ENCODE peak calls at places on chromosomes 1 and 21, in seven cellular contexts. K is colonic mucosa, N is bronchial epithelial cell, F is AG09319, E is WTC11, H is cardiac muscle cell, W is endothelial cell. D is an unnamed sample.

GRCh38 chr1:155174334-155175280 is 958 bp downstream of the TRIM46 start:
- DNase-seq in F (no peak), N (no peak), H (no peak), E (peak), W (peak), K (peak), D (no peak)

GRCh38 chr1:54474500-54475235 is 68.5 kb upstream of the SSBP3 start:
- DNase-seq in E (peak), F (no peak), W (no peak), H (peak), N (no peak), K (peak), D (no peak)

GRCh38 chr1:57222307-57222706 is 201.6 kb downstream of the DAB1 start:
- DNase-seq in E (no peak), K (no peak), N (no peak), F (no peak), H (no peak), W (no peak), D (no peak)

GRCh38 chr1:36731226-36732037 is 248.7 kb upstream of the CSF3R start:
- DNase-seq in N (no peak), K (no peak), W (no peak), H (no peak), F (no peak), E (peak), D (no peak)

GRCh38 chr1:67773462-67773861 is 59.8 kb downstream of the GNG12 start:
- DNase-seq in W (no peak), H (no peak), E (no peak), K (no peak), N (peak), F (no peak), D (no peak)

GRCh38 chr1:108590436-108590835 is 30.5 kb downstream of the EEIG2 start:
- DNase-seq in F (no peak), K (no peak), W (no peak), N (no peak), E (no peak), H (no peak), D (no peak)

GRCh38 chr1:116871772-116872146 is 38.0 kb upstream of the PTGFRN start:
- DNase-seq in H (no peak), F (no peak), N (no peak), K (no peak), W (no peak), E (no peak), D (no peak)

GRCh38 chr21:45555557-45556301 is 13.5 kb upstream of the SLC19A1 start:
- DNase-seq in E (peak), H (peak), F (peak), N (peak), W (peak), K (peak), D (peak)

GRCh38 chr1:20078166-20078565 is 8.2 kb downstream of the PLA2G5 start:
- DNase-seq in W (no peak), F (no peak), H (no peak), N (no peak), K (no peak), E (no peak), D (no peak)

GRCh38 chr1:235106457-235106856 is 22.2 kb downstream of the TOMM20 start:
- DNase-seq in W (no peak), K (no peak), H (no peak), E (no peak), N (no peak), F (no peak), D (no peak)

GRCh38 chr1:215260711-215261110 is 178.2 kb downstream of the KCNK2 start:
- DNase-seq in K (no peak), F (no peak), H (no peak), E (no peak), W (no peak), N (no peak), D (no peak)

GRCh38 chr21:40635336-40635735 is 211.6 kb downstream of the DSCAM start:
- DNase-seq in N (no peak), K (no peak), W (no peak), H (no peak), E (no peak), F (no peak), D (no peak)

GRCh38 chr1:231337472-231338269 is at the start of gene EXOC8:
- DNase-seq in K (peak), W (peak), F (peak), H (peak), N (peak), E (peak), D (peak)

GRCh38 chr1:168725060-168725459 is 3.9 kb downstream of the DPT start:
- DNase-seq in H (no peak), E (no peak), W (no peak), N (no peak), K (no peak), F (no peak), D (no peak)

GRCh38 chr1:11174271-11174942 is 14.7 kb upstream of the ANGPTL7 start:
- DNase-seq in H (no peak), E (no peak), F (no peak), K (no peak), N (no peak), W (no peak), D (no peak)

GRCh38 chr21:40386301-40386911 is 460.6 kb downstream of the DSCAM start:
- DNase-seq in K (peak), H (peak), E (peak), W (peak), F (no peak), N (peak), D (no peak)

GRCh38 chr21:25280061-25280460 is 327.2 kb downstream of the MRPL39 start:
- DNase-seq in N (no peak), F (no peak), W (no peak), E (no peak), H (no peak), K (no peak), D (no peak)

GRCh38 chr1:230090194-230090711 is 23.2 kb downstream of the GALNT2 start:
- DNase-seq in N (peak), K (no peak), W (no peak), E (no peak), F (no peak), H (no peak), D (peak)

GRCh38 chr1:230095938-230096337 is 28.9 kb downstream of the GALNT2 start:
- DNase-seq in N (no peak), K (no peak), W (no peak), H (no peak), E (no peak), F (no peak), D (no peak)

GRCh38 chr1:230087722-230088115 is 20.7 kb downstream of the GALNT2 start:
- DNase-seq in H (no peak), W (no peak), K (no peak), F (no peak), N (no peak), E (no peak), D (no peak)

GRCh38 chr1:230094746-230095145 is 27.7 kb downstream of the GALNT2 start:
- DNase-seq in H (no peak), E (no peak), F (no peak), K (no peak), W (no peak), N (no peak), D (no peak)

GRCh38 chr1:230091473-230092231 is 24.6 kb downstream of the GALNT2 start:
- DNase-seq in H (no peak), N (peak), F (no peak), E (no peak), K (no peak), W (no peak), D (no peak)
- TF ChIP-seq CTCF in H (no peak), N (peak), F (no peak), E (no peak), K (no peak), W (no peak), D (peak)

GRCh38 chr1:24744911-24745710 is at the start of gene CLIC4:
- DNase-seq in H (peak), E (peak), N (peak), K (peak), W (peak), F (peak), D (peak)
- TF ChIP-seq CTCF in H (peak), E (no peak), N (peak), K (no peak), W (no peak), F (peak), D (peak)

GRCh38 chr1:12620142-12620865 is 2.3 kb upstream of the DHRS3 start:
- DNase-seq in E (no peak), W (no peak), K (no peak), F (no peak), H (no peak), N (no peak), D (no peak)
- TF ChIP-seq CTCF in E (no peak), W (no peak), K (no peak), F (no peak), H (no peak), N (no peak), D (no peak)

DNA sequence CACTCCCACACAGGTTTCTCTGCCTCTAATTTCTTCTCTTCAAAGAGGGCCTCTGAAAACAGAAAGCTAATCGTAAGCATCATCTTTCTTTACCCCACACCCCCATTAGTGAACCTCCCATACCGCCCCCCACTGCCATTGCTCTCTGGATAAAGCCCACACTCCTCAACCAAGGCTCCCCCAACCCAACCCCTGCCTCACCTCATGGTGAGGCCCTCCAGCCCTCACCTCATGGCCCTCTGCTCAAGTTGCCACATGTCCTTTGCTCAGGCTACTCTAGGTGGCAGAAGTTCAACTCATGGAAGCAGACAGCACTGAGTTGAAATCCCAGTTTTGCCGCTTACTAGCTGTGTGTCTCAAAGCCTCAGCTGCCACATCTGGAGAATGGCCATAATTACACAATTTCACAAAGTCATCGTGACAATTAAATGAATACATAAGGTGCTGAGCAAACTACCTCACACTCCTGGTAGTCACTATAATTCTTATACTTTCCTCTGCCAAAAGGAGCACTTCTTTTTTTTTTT is 18.2 kb upstream of the WASF2 start:
- DNase-seq in K (no peak), W (no peak), F (no peak), E (no peak), N (peak), H (no peak), D (no peak)
- TF ChIP-seq CTCF in K (no peak), W (no peak), F (no peak), E (no peak), N (peak), H (no peak), D (no peak)

GRCh38 chr1:222713091-222714012 is 988 bp downstream of the BROX start:
- DNase-seq in H (peak), F (peak), K (peak), W (peak), N (peak), E (peak), D (peak)
- TF ChIP-seq CTCF in H (no peak), F (no peak), K (no peak), W (no peak), N (no peak), E (no peak), D (no peak)

DNA sequence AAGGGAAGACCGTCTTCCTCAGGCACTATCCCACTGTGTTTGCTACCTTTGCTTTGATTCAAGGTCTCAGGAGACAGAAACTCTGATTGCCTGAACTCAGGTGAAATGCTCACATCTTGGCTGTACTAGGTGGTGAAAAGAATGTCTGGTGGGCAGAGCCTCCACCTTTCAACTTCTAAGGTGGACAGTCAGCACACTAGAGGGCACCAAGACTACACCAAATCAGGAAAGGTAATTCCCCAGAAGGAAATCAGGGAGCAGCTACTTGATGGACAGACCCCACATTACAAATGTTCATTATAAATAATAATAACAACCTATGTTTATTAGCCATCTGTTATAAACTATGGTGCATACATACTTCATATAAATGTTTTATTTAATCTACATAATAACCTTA is 220.9 kb downstream of the ATG4C start:
- DNase-seq in H (peak), F (no peak), E (peak), W (peak), N (peak), K (no peak), D (no peak)
- TF ChIP-seq CTCF in H (peak), F (peak), E (no peak), W (no peak), N (no peak), K (no peak), D (no peak)

GRCh38 chr1:160724445-160725242 is 13.0 kb upstream of the CD48 start:
- DNase-seq in F (no peak), K (no peak), H (no peak), W (no peak), N (peak), E (no peak), D (no peak)
- TF ChIP-seq CTCF in F (no peak), K (no peak), H (no peak), W (no peak), N (no peak), E (no peak), D (no peak)

GRCh38 chr1:198794498-198794897 is 155.7 kb downstream of the PTPRC start:
- DNase-seq in K (no peak), W (no peak), N (peak), H (no peak), E (no peak), F (no peak), D (peak)

DNA sequence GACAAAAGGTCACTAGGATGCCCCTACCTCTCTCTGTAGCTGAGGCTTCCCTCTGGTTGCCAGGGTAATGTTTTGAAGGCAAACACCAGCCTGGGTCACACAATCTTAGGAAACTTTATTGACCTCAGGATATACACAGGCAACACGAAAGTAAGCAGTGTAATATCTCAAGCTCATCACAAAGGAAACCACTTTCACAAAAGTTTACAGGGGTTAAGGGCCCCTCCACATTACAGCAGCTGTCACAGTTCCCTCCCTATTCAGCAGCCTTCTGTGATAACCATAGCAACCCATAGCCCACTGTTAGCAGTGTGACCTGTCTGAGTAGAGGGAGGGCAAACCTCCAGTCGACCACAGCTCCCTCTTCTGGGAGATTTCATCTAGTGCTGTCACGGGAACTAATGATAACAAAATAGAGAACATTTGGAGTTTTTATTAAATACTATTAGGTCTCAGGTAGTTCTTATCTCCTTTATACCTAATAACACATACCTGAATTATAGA is 149.8 kb downstream of the PTPRC start:
- DNase-seq in H (peak), W (peak), K (no peak), N (no peak), E (peak), F (no peak), D (no peak)
- TF ChIP-seq CTCF in H (peak), W (no peak), K (no peak), N (no peak), E (peak), F (peak), D (peak)

GRCh38 chr1:34419662-34420061 is 243.0 kb downstream of the C1orf94 start:
- DNase-seq in H (peak), E (peak), F (no peak), K (no peak), N (no peak), W (peak), D (no peak)
- TF ChIP-seq CTCF in H (no peak), E (no peak), F (peak), K (no peak), N (no peak), W (no peak), D (no peak)

DNA sequence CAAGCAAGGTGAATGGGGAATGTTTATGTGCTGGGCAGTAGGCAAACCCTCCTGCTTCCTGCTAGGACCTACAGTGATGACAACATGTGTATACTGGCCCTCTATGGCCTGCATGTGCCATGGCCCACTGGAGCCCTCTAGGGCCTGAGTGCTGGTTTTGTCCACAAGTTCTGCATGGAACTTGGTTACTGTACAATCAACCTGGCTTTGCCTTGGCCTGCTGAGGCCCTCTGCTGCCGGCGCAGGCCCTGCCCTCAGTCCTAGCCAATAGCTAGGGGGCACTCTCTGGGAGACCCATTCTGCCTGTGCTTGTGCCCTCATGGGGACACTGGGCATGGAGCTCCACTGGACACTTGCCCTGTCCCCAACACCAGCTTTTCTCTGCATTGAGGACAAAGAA is 138.6 kb upstream of the NGF start:
- DNase-seq in N (no peak), E (no peak), W (no peak), H (no peak), K (no peak), F (no peak), D (peak)
- TF ChIP-seq CTCF in N (no peak), E (no peak), W (no peak), H (peak), K (no peak), F (peak), D (peak)